ENCODE peak calls at places on chromosome 2, in five cellular contexts. One of them, this sample, is unnamed.

GRCh38 chr2:3222636-3223035 is 155.0 kb downstream of the EIPR1 start:
- DNase-seq in A549: no peak
- DNase-seq in HepG2: no peak
- DNase-seq in K562: no peak
- DNase-seq in endothelial cell of umbilical vein: no peak
- DNase-seq in this sample: no peak

GRCh38 chr2:58870704-58871103 is 629.6 kb upstream of the FANCL start:
- DNase-seq in A549: no peak
- DNase-seq in HepG2: no peak
- DNase-seq in K562: peak; percentile 39
- DNase-seq in endothelial cell of umbilical vein: no peak
- DNase-seq in this sample: peak; percentile 12

GRCh38 chr2:162926501-162926900 is 87.9 kb upstream of the KCNH7 start:
- DNase-seq in A549: peak; percentile 3
- DNase-seq in HepG2: peak; percentile 4
- DNase-seq in K562: no peak
- DNase-seq in endothelial cell of umbilical vein: no peak
- DNase-seq in this sample: no peak

GRCh38 chr2:875687-876615 is 74.7 kb upstream of the SNTG2 start:
- DNase-seq in A549: no peak
- DNase-seq in HepG2: no peak
- DNase-seq in K562: no peak
- DNase-seq in endothelial cell of umbilical vein: no peak
- DNase-seq in this sample: no peak

GRCh38 chr2:27956895-27957294 is 66.4 kb downstream of the BABAM2 start:
- DNase-seq in A549: no peak
- DNase-seq in HepG2: no peak
- DNase-seq in K562: no peak
- DNase-seq in endothelial cell of umbilical vein: no peak
- DNase-seq in this sample: peak; percentile 87

GRCh38 chr2:239942090-239942489 is 83.1 kb downstream of the NDUFA10 start:
- DNase-seq in A549: no peak
- DNase-seq in HepG2: no peak
- DNase-seq in K562: no peak
- DNase-seq in endothelial cell of umbilical vein: no peak
- DNase-seq in this sample: no peak

GRCh38 chr2:240205348-240205747 is 64.9 kb upstream of the OTOS start:
- DNase-seq in A549: peak; percentile 46
- DNase-seq in HepG2: no peak
- DNase-seq in K562: no peak
- DNase-seq in endothelial cell of umbilical vein: no peak
- DNase-seq in this sample: no peak

GRCh38 chr2:184646177-184646576 is 47.8 kb downstream of the ZNF804A start:
- DNase-seq in A549: no peak
- DNase-seq in HepG2: no peak
- DNase-seq in K562: no peak
- DNase-seq in endothelial cell of umbilical vein: no peak
- DNase-seq in this sample: no peak

GRCh38 chr2:235706496-235706895 is 212.7 kb downstream of the AGAP1 start:
- DNase-seq in A549: no peak
- DNase-seq in HepG2: no peak
- DNase-seq in K562: no peak
- DNase-seq in endothelial cell of umbilical vein: no peak
- DNase-seq in this sample: no peak

GRCh38 chr2:3179208-3179607 is 198.4 kb downstream of the EIPR1 start:
- DNase-seq in A549: no peak
- DNase-seq in HepG2: no peak
- DNase-seq in K562: no peak
- DNase-seq in endothelial cell of umbilical vein: no peak
- DNase-seq in this sample: peak; percentile 35

GRCh38 chr2:98346259-98347236 is at the start of gene CNGA3:
- DNase-seq in A549: no peak
- DNase-seq in HepG2: no peak
- DNase-seq in K562: peak; percentile 46
- DNase-seq in endothelial cell of umbilical vein: peak; percentile 11
- DNase-seq in this sample: peak; percentile 38

GRCh38 chr2:98334439-98335078 is 11.7 kb upstream of the CNGA3 start:
- DNase-seq in A549: peak; percentile 10
- DNase-seq in HepG2: no peak
- DNase-seq in K562: no peak
- DNase-seq in endothelial cell of umbilical vein: peak; percentile 22
- DNase-seq in this sample: no peak

GRCh38 chr2:120595739-120596138 is 139.9 kb upstream of the GLI2 start:
- DNase-seq in A549: no peak
- DNase-seq in HepG2: no peak
- DNase-seq in K562: no peak
- DNase-seq in endothelial cell of umbilical vein: no peak
- DNase-seq in this sample: no peak

GRCh38 chr2:29033172-29033571 is 41.2 kb downstream of the PCARE start:
- DNase-seq in A549: peak; percentile 66
- DNase-seq in HepG2: no peak
- DNase-seq in K562: no peak
- DNase-seq in endothelial cell of umbilical vein: no peak
- DNase-seq in this sample: no peak

GRCh38 chr2:179239194-179239593 is 25.4 kb downstream of the SESTD1 start:
- DNase-seq in A549: no peak
- DNase-seq in HepG2: peak; percentile 88
- DNase-seq in K562: no peak
- DNase-seq in endothelial cell of umbilical vein: peak; percentile 39
- DNase-seq in this sample: no peak

GRCh38 chr2:28291811-28292455 is 100.7 kb upstream of the FOSL2 start:
- DNase-seq in A549: no peak
- DNase-seq in HepG2: no peak
- DNase-seq in K562: no peak
- DNase-seq in endothelial cell of umbilical vein: no peak
- DNase-seq in this sample: no peak

GRCh38 chr2:119259296-119259860 is 35.7 kb downstream of the STEAP3 start:
- DNase-seq in A549: no peak
- DNase-seq in HepG2: no peak
- DNase-seq in K562: no peak
- DNase-seq in endothelial cell of umbilical vein: no peak
- DNase-seq in this sample: no peak

GRCh38 chr2:110741491-110741980 is 9.2 kb downstream of the ACOXL start:
- DNase-seq in A549: no peak
- DNase-seq in HepG2: no peak
- DNase-seq in K562: peak; percentile 33
- DNase-seq in endothelial cell of umbilical vein: no peak
- DNase-seq in this sample: no peak

GRCh38 chr2:28172114-28172898 is 220.4 kb upstream of the FOSL2 start:
- DNase-seq in A549: no peak
- DNase-seq in HepG2: peak; percentile 32
- DNase-seq in K562: no peak
- DNase-seq in endothelial cell of umbilical vein: peak; percentile 12
- DNase-seq in this sample: no peak

GRCh38 chr2:46850742-46851141 is 64.9 kb downstream of the MCFD2 start:
- DNase-seq in A549: no peak
- DNase-seq in HepG2: no peak
- DNase-seq in K562: no peak
- DNase-seq in endothelial cell of umbilical vein: peak; percentile 89
- DNase-seq in this sample: no peak

GRCh38 chr2:240600451-240600961 is 14.0 kb downstream of the CAPN10 start:
- DNase-seq in A549: no peak
- DNase-seq in HepG2: no peak
- DNase-seq in K562: no peak
- DNase-seq in endothelial cell of umbilical vein: no peak
- DNase-seq in this sample: no peak

GRCh38 chr2:232299084-232299483 is 79.5 kb upstream of the ALPP start:
- DNase-seq in A549: no peak
- DNase-seq in HepG2: no peak
- DNase-seq in K562: no peak
- DNase-seq in endothelial cell of umbilical vein: no peak
- DNase-seq in this sample: peak; percentile 63

GRCh38 chr2:136247204-136247990 is 129.4 kb upstream of the CXCR4 start:
- DNase-seq in A549: no peak
- DNase-seq in HepG2: no peak
- DNase-seq in K562: no peak
- DNase-seq in endothelial cell of umbilical vein: no peak
- DNase-seq in this sample: peak; percentile 59

GRCh38 chr2:151347294-151347693 is 10.1 kb upstream of the TNFAIP6 start:
- DNase-seq in A549: no peak
- DNase-seq in HepG2: no peak
- DNase-seq in K562: no peak
- DNase-seq in endothelial cell of umbilical vein: no peak
- DNase-seq in this sample: no peak

GRCh38 chr2:58976374-58977055 is 735.4 kb upstream of the FANCL start:
- DNase-seq in A549: no peak
- DNase-seq in HepG2: no peak
- DNase-seq in K562: no peak
- DNase-seq in endothelial cell of umbilical vein: no peak
- DNase-seq in this sample: no peak

GRCh38 chr2:133177196-133177595 is 391.1 kb downstream of the NCKAP5 start:
- DNase-seq in A549: no peak
- DNase-seq in HepG2: no peak
- DNase-seq in K562: no peak
- DNase-seq in endothelial cell of umbilical vein: no peak
- DNase-seq in this sample: no peak
- TF ChIP-seq MAX in A549: no peak
- TF ChIP-seq MAX in HepG2: no peak
- TF ChIP-seq MAX in K562: no peak
- TF ChIP-seq MAX in endothelial cell of umbilical vein: no peak
- TF ChIP-seq MAX in this sample: no peak

DNA sequence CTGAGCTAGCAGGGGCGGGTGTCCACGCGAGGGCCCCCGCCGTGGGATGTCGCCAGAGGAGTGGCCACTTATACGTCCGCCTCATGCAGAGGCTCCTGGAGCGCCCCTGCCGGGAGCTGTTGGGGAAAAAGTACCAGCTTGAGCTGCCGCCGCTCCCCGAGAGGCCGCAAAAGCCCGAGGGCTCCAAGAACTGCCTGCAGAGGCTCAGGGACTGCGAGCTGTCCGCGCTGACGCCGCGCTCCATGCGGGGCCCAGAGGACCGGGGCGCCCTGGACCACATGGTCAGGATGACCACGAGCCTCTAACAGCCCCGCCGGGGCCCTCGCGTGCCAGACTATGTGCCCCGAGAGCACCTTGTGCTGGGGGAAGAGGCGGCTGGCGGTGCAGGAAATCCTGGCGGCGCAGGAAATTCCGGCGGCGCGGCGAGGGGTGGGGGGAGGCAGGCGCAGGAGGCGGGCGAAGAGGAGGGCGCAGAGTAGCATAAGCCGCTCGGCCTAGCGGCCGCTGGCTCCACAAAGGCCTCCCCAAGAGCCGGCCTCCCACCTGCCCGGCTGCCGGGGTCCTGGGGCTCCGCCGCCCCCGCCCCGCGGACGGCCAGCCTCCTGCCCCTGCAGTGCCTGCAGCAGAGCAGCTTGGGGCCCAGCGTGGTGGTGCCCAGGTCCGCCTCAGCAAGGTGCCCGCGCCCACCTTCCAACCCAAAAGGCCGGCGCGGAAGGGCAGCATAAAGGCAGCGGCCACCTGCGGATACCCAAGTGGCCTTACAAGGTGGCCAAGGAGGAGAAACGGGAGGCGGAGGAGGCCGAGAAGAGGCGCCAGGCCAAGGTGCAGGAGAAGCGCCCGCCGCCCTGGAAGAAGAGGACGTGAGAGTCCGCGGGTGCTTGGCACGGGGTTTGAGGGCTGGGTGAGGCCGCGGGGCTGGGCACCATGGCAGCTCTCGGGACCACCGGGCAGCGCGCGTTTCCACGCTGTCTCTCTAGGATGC is 42.1 kb upstream of the TRIM43B start:
- DNase-seq in A549: peak; percentile 6
- DNase-seq in HepG2: no peak
- DNase-seq in K562: no peak
- DNase-seq in endothelial cell of umbilical vein: peak; percentile 64
- DNase-seq in this sample: no peak
- TF ChIP-seq POLR2A in A549: no peak
- TF ChIP-seq POLR2A in HepG2: no peak
- TF ChIP-seq POLR2A in K562: no peak
- TF ChIP-seq POLR2A in endothelial cell of umbilical vein: peak; percentile 35
- TF ChIP-seq POLR2A in this sample: no peak

GRCh38 chr2:18918280-18918679 is 328.9 kb upstream of the NT5C1B start:
- DNase-seq in A549: no peak
- DNase-seq in HepG2: no peak
- DNase-seq in K562: no peak
- DNase-seq in endothelial cell of umbilical vein: no peak
- DNase-seq in this sample: no peak

GRCh38 chr2:18926633-18927524 is 337.5 kb upstream of the NT5C1B start:
- DNase-seq in A549: no peak
- DNase-seq in HepG2: no peak
- DNase-seq in K562: no peak
- DNase-seq in endothelial cell of umbilical vein: no peak
- DNase-seq in this sample: no peak

GRCh38 chr2:18927525-18928232 is 338.3 kb upstream of the NT5C1B start:
- DNase-seq in A549: no peak
- DNase-seq in HepG2: peak; percentile 18
- DNase-seq in K562: no peak
- DNase-seq in endothelial cell of umbilical vein: no peak
- DNase-seq in this sample: no peak

GRCh38 chr2:18924905-18925691 is 335.7 kb upstream of the NT5C1B start:
- DNase-seq in A549: no peak
- DNase-seq in HepG2: no peak
- DNase-seq in K562: no peak
- DNase-seq in endothelial cell of umbilical vein: no peak
- DNase-seq in this sample: no peak

DNA sequence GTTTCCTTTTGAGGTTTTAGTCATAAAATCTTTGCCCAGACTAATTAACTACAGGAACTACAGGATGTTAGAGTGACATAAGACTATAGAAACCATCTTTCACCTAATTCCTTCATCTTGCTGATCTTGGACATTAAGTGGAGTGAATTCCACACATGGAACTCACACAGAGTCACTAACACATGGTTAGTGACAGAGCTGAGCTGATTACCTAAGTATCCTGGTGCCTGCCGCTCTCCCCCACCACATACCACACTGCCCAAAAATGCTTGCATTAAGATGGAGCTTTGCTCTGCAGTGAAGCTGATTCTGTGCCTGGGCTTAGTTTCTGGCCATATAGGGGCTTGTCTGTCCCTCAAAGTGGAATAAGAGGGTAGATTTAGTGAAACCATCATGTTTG is 332.9 kb upstream of the NT5C1B start:
- DNase-seq in A549: no peak
- DNase-seq in HepG2: no peak
- DNase-seq in K562: no peak
- DNase-seq in endothelial cell of umbilical vein: no peak
- DNase-seq in this sample: no peak
- TF ChIP-seq MYC in A549: no peak
- TF ChIP-seq MYC in HepG2: no peak
- TF ChIP-seq MYC in K562: no peak
- TF ChIP-seq MYC in endothelial cell of umbilical vein: no peak
- TF ChIP-seq MYC in this sample: no peak

DNA sequence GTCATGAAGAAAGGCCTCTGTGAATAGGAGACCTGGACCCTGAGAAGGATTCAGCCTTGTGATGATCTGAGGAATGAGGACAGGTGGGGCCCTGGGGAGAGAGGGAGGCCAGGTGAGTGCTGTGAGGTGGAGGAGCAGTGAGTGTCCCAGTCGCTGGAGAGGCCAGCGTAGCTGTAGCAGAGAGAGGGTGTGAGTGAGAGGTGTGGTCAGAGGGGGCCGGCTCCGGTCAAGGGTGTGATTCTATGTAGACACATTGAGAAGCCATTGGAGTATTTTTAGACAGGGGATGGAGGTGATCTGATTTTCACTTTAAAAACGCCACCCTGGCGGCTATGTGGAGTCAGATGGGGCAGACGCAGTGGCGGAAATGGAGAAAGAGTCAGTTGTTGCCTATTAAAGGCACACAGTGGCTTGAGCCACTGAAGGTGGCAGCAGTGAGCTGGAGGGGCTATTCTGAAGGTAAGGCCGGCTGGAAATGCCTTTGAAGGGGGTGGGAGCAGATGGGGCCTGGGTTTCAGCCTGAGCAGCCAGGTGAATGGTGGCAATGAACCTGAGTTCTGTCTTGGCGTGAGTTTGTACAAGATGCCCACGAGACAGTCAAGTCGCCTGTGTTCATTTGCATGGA is 55.6 kb downstream of the GREB1 start:
- DNase-seq in A549: no peak
- DNase-seq in HepG2: no peak
- DNase-seq in K562: no peak
- DNase-seq in endothelial cell of umbilical vein: no peak
- DNase-seq in this sample: peak; percentile 36
- TF ChIP-seq MAX in A549: no peak
- TF ChIP-seq MAX in HepG2: no peak
- TF ChIP-seq MAX in K562: no peak
- TF ChIP-seq MAX in endothelial cell of umbilical vein: no peak
- TF ChIP-seq MAX in this sample: no peak

This sample was measured in NB4.